ENCODE peak calls at places on chromosomes 6 and 20, in four cellular contexts. W, M, P and Y are unnamed samples.

GRCh38 chr6:106084106-106084963 is 1.8 kb upstream of the PRDM1 start:
- DNase-seq in W (no peak), M (peak), P (peak), Y (peak)

GRCh38 chr20:47544852-47545251 is 43.2 kb downstream of the NCOA3 start:
- DNase-seq in W (no peak), M (no peak), P (no peak), Y (no peak)

GRCh38 chr6:141667580-141668309 is 465.0 kb upstream of the GJE1 start:
- DNase-seq in W (no peak), M (peak), P (no peak), Y (no peak)

GRCh38 chr20:43558412-43559146 is at the start of gene SGK2:
- DNase-seq in W (no peak), M (peak), P (peak), Y (no peak)

GRCh38 chr6:110513001-110513400 is 36.6 kb upstream of the SLC22A16 start:
- DNase-seq in W (no peak), M (peak), P (no peak), Y (no peak)

GRCh38 chr20:58215116-58215515 is 13.3 kb downstream of the ANKRD60 start:
- DNase-seq in W (no peak), M (peak), P (no peak), Y (no peak)

GRCh38 chr6:107801195-107801594 is 22.9 kb downstream of the SCML4 start:
- DNase-seq in W (no peak), M (peak), P (no peak), Y (no peak)

GRCh38 chr6:99603421-99604160 is 3.0 kb upstream of the PRDM13 start:
- DNase-seq in W (no peak), M (no peak), P (peak), Y (no peak)

GRCh38 chr6:34664270-34664971 is 32.1 kb downstream of the ILRUN start:
- DNase-seq in W (no peak), M (peak), P (peak), Y (peak)

GRCh38 chr6:130494745-130495144 is 128.9 kb downstream of the TMEM200A start:
- DNase-seq in W (no peak), M (no peak), P (no peak), Y (no peak)

GRCh38 chr6:46606318-46606717 is 46.3 kb downstream of the CYP39A1 start:
- DNase-seq in W (no peak), M (no peak), P (no peak), Y (no peak)

GRCh38 chr6:168221497-168222079 is 98.0 kb downstream of the DACT2 start:
- DNase-seq in W (no peak), M (no peak), P (no peak), Y (peak)

GRCh38 chr6:166341464-166341863 is 881 bp downstream of the SFT2D1 start:
- DNase-seq in W (no peak), M (no peak), P (no peak), Y (no peak)

GRCh38 chr6:124434416-124434815 is 527.8 kb upstream of the RNF217 start:
- DNase-seq in W (no peak), M (no peak), P (no peak), Y (no peak)

GRCh38 chr6:46329568-46329967 is 158.8 kb upstream of the ENPP5 start:
- DNase-seq in W (no peak), M (no peak), P (no peak), Y (no peak)

GRCh38 chr20:62326959-62327725 is 24.3 kb downstream of the ADRM1 start:
- DNase-seq in W (no peak), M (no peak), P (no peak), Y (no peak)

GRCh38 chr20:6029538-6029937 is 24.3 kb downstream of the LRRN4 start:
- DNase-seq in W (no peak), M (peak), P (no peak), Y (no peak)

GRCh38 chr6:25962368-25963127 is at the start of gene TRIM38:
- DNase-seq in W (peak), M (peak), P (peak), Y (peak)

GRCh38 chr6:3321875-3322274 is 63.1 kb downstream of the PSMG4 start:
- DNase-seq in W (no peak), M (no peak), P (no peak), Y (no peak)

GRCh38 chr20:60365063-60365640 is 406.9 kb downstream of the CDH26 start:
- DNase-seq in W (no peak), M (no peak), P (no peak), Y (no peak)

GRCh38 chr20:63706852-63707557 is 771 bp downstream of the ARFRP1 start:
- DNase-seq in W (no peak), M (peak), P (peak), Y (no peak)

GRCh38 chr20:23448167-23448566 is 4.5 kb downstream of the CST11 start:
- DNase-seq in W (no peak), M (no peak), P (no peak), Y (no peak)

GRCh38 chr6:143575440-143575839 is 63.9 kb upstream of the FUCA2 start:
- DNase-seq in W (no peak), M (peak), P (peak), Y (peak)

GRCh38 chr6:119540417-119540816 is 190.9 kb upstream of the MAN1A1 start:
- DNase-seq in W (no peak), M (no peak), P (no peak), Y (no peak)

GRCh38 chr6:150490586-150490985 is 109.1 kb upstream of the PLEKHG1 start:
- DNase-seq in W (no peak), M (peak), P (no peak), Y (no peak)

GRCh38 chr20:31549513-31549880 is 35.3 kb downstream of the HM13 start:
- DNase-seq in W (no peak), M (peak), P (no peak), Y (no peak)

GRCh38 chr20:57678340-57678739 is 31.5 kb downstream of the PMEPA1 start:
- DNase-seq in W (no peak), M (no peak), P (no peak), Y (no peak)

GRCh38 chr20:49519777-49520359 is 37.4 kb upstream of the KCNB1 start:
- DNase-seq in W (no peak), M (no peak), P (no peak), Y (no peak)

GRCh38 chr6:162237331-162237730 is 490.2 kb downstream of the PRKN start:
- DNase-seq in W (no peak), M (no peak), P (no peak), Y (no peak)

GRCh38 chr20:38092260-38092857 is 58.8 kb downstream of the RPRD1B start:
- DNase-seq in W (no peak), M (no peak), P (no peak), Y (no peak)

GRCh38 chr6:33772114-33772830 is 16.7 kb downstream of the LEMD2 start:
- DNase-seq in W (no peak), M (peak), P (no peak), Y (no peak)

GRCh38 chr20:57470212-57470522 is 54.8 kb downstream of the CTCFL start:
- DNase-seq in W (no peak), M (no peak), P (no peak), Y (no peak)

GRCh38 chr6:80676386-80676785 is 569.9 kb downstream of the BCKDHB start:
- DNase-seq in W (no peak), M (peak), P (no peak), Y (no peak)

GRCh38 chr20:58981564-58982364 is 708 bp downstream of the NELFCD start:
- DNase-seq in W (no peak), M (peak), P (peak), Y (peak)

GRCh38 chr6:257774-258173 is 34.5 kb upstream of the DUSP22 start:
- DNase-seq in W (no peak), M (no peak), P (no peak), Y (no peak)

GRCh38 chr6:169653691-169654090 is 48.1 kb downstream of the WDR27 start:
- DNase-seq in W (no peak), M (no peak), P (no peak), Y (no peak)
- H3K4me3 ChIP-seq in W (peak), M (no peak), P (no peak), Y (no peak)

GRCh38 chr6:97048771-97049170 is 124.2 kb downstream of the KLHL32 start:
- DNase-seq in W (no peak), M (no peak), P (no peak), Y (no peak)
- H3K4me3 ChIP-seq in W (no peak), M (no peak), P (no peak), Y (no peak)

GRCh38 chr6:56790424-56790823 is 147.7 kb upstream of the DST start:
- DNase-seq in W (no peak), M (no peak), P (no peak), Y (no peak)
- H3K4me3 ChIP-seq in W (no peak), M (no peak), P (no peak), Y (no peak)

GRCh38 chr6:14000901-14001300 is 76.1 kb downstream of the RNF182 start:
- DNase-seq in W (no peak), M (no peak), P (no peak), Y (no peak)
- H3K4me3 ChIP-seq in W (no peak), M (no peak), P (no peak), Y (no peak)

GRCh38 chr6:113104546-113105325 is 752.4 kb upstream of the MARCKS start:
- DNase-seq in W (no peak), M (no peak), P (no peak), Y (no peak)

GRCh38 chr6:113102761-113103160 is 754.4 kb upstream of the MARCKS start:
- DNase-seq in W (no peak), M (no peak), P (no peak), Y (no peak)

DNA sequence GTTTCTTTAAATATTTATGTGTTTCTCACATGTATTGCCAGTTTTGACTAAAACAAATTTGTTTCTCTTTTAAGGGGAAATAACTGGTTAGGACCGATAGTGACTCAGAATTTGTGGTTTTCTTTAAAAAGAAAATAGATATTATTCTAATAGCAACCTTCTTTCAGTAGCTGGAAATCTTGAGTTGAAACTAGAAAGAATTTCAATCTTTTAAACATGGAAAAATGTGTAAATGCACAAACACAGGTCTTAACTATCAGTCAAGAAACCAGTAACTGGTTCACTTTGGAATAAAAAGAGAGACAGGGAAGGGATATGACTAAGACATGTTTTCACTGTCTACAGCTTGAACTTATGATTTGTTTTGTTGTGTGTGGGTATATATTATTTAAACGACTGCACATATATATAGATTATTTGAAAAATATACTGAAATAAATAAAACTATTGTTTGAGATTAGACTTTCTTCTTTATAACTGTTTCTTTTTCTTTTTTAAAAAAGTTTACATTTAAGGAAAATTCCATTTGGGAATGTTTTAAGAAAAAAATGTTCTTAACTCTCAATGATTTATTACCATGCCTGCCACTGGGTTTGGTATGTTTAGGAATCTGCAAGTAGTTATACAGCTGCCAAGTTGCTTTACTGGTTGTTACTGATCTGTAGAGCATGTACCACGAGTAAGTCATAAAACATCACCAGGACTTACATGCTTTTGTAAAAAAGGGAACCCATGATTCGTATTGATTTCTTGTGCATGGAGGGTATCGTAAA is 753.3 kb upstream of the MARCKS start:
- DNase-seq in W (no peak), M (peak), P (no peak), Y (peak)
- H3K4me3 ChIP-seq in W (no peak), M (no peak), P (no peak), Y (no peak)

GRCh38 chr6:40733770-40734396 is 146.7 kb upstream of the LRFN2 start:
- DNase-seq in W (no peak), M (no peak), P (no peak), Y (no peak)
- H3K4me3 ChIP-seq in W (no peak), M (no peak), P (no peak), Y (no peak)

GRCh38 chr20:11041396-11041795 is 367.6 kb upstream of the JAG1 start:
- DNase-seq in W (no peak), M (peak), P (no peak), Y (no peak)
- H3K4me3 ChIP-seq in W (no peak), M (no peak), P (no peak), Y (no peak)

GRCh38 chr6:17584241-17584803 is 15.8 kb upstream of the FAM8A1 start:
- DNase-seq in W (no peak), M (peak), P (peak), Y (no peak)

GRCh38 chr6:17580518-17581048 is 19.5 kb upstream of the FAM8A1 start:
- DNase-seq in W (no peak), M (peak), P (peak), Y (peak)

GRCh38 chr6:17585766-17586502 is 14.2 kb upstream of the FAM8A1 start:
- DNase-seq in W (no peak), M (peak), P (peak), Y (no peak)

GRCh38 chr6:17588011-17588410 is 12.1 kb upstream of the FAM8A1 start:
- DNase-seq in W (no peak), M (no peak), P (no peak), Y (no peak)

GRCh38 chr6:17583811-17584210 is 16.3 kb upstream of the FAM8A1 start:
- DNase-seq in W (no peak), M (peak), P (no peak), Y (no peak)
- H3K4me3 ChIP-seq in W (peak), M (no peak), P (no peak), Y (peak)

DNA sequence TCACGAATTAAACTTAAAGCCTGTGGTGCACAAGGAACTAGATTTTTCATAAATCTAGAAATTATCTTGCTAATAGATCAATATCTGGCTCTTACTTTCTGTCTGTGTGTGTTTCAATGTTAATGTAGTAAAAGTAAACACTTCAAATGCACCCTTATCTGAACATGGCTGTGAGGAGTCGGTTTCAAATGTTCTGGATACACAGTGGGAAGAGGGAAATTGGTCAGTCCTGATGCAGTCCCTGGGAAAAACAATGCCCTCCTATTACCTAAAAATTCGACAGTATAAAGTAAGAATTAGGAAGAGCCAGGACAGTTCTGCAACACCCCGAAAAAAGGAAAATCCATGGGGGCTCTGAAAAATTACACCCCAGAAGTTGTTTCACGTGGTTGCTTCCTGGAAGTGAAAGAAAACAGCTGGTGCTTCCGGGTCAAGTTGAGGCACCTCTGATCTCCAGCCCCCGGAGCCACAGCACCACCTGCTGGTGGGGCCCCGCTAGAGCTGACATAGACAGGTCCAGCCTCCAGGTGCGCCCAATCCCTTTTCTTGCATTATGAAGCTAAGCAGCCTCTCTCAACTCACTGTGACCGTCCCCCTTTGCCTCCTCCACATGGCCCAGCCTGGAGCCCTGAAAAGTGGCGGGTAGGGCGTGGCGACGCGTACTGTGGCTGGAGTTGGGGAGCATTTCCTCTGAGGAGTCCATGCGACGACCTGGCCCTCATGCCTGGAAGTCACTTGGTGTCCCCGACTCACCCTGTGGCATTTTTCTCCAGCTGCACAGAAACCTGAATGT is 8.3 kb downstream of the SEMG2 start:
- DNase-seq in W (no peak), M (peak), P (peak), Y (peak)
- H3K4me3 ChIP-seq in W (no peak), M (no peak), P (peak), Y (no peak)